ENCODE peak calls at places on chromosome 5, in four cellular contexts. W, O, K and C are unnamed samples.

GRCh38 chr5:53276825-53277224 is 167.3 kb upstream of the MOCS2 start:
- DNase-seq in W (no peak), O (no peak), K (no peak), C (no peak)

GRCh38 chr5:113340537-113340936 is 94.3 kb downstream of the TSSK1B start:
- DNase-seq in W (peak; percentile 46), O (no peak), K (peak; percentile 11), C (no peak)

GRCh38 chr5:128927644-128928043 is 37.6 kb upstream of the SLC27A6 start:
- DNase-seq in W (no peak), O (no peak), K (no peak), C (no peak)

GRCh38 chr5:67205981-67206380 is 9.4 kb upstream of the CD180 start:
- DNase-seq in W (no peak), O (no peak), K (no peak), C (no peak)

GRCh38 chr5:90932052-90932699 is 373.6 kb downstream of the ADGRV1 start:
- DNase-seq in W (peak; percentile 87), O (peak; percentile 83), K (peak; percentile 77), C (peak; percentile 22)

GRCh38 chr5:148063861-148064260 is at the start of gene SPINK5:
- DNase-seq in W (no peak), O (no peak), K (no peak), C (no peak)

GRCh38 chr5:157718529-157718928 is 12.7 kb upstream of the THG1L start:
- DNase-seq in W (peak; percentile 47), O (peak; percentile 56), K (peak; percentile 61), C (peak; percentile 70)

GRCh38 chr5:100614308-100614707 is 79.1 kb downstream of the FAM174A start:
- DNase-seq in W (no peak), O (no peak), K (no peak), C (no peak)

GRCh38 chr5:108315829-108316228 is 66.1 kb downstream of the FBXL17 start:
- DNase-seq in W (no peak), O (no peak), K (no peak), C (no peak)

GRCh38 chr5:16550316-16550952 is 66.4 kb downstream of the RETREG1 start:
- DNase-seq in W (peak; percentile 78), O (peak; percentile 64), K (peak; percentile 44), C (peak; percentile 70)

GRCh38 chr5:37871023-37871815 is 31.4 kb upstream of the GDNF start:
- DNase-seq in W (no peak), O (no peak), K (no peak), C (no peak)

GRCh38 chr5:148445578-148445977 is 61.8 kb downstream of the FBXO38 start:
- DNase-seq in W (no peak), O (no peak), K (no peak), C (no peak)

GRCh38 chr5:79707535-79707934 is 17.9 kb downstream of the CMYA5 start:
- DNase-seq in W (no peak), O (no peak), K (no peak), C (no peak)

GRCh38 chr5:146699729-146700430 is 178.7 kb downstream of the PPP2R2B start:
- DNase-seq in W (no peak), O (no peak), K (no peak), C (no peak)

GRCh38 chr5:150001660-150002493 is 1.3 kb downstream of the HMGXB3 start:
- DNase-seq in W (peak; percentile 78), O (peak; percentile 76), K (peak; percentile 78), C (peak; percentile 88)

GRCh38 chr5:90962481-90962880 is 403.9 kb downstream of the ADGRV1 start:
- DNase-seq in W (no peak), O (no peak), K (no peak), C (no peak)

GRCh38 chr5:159459951-159460538 is 129.8 kb upstream of the IL12B start:
- DNase-seq in W (no peak), O (no peak), K (no peak), C (no peak)

GRCh38 chr5:80483636-80484232 is 4.2 kb upstream of the FAM151B start:
- DNase-seq in W (no peak), O (no peak), K (no peak), C (no peak)

GRCh38 chr5:141430332-141431113 is at the start of gene PCDHGA12:
- DNase-seq in W (peak; percentile 42), O (no peak), K (no peak), C (peak; percentile 76)

GRCh38 chr5:25006734-25007133 is 362.0 kb upstream of the CDH10 start:
- DNase-seq in W (peak; percentile 76), O (peak; percentile 44), K (no peak), C (no peak)

GRCh38 chr5:42570946-42571625 is 147.8 kb downstream of the GHR start:
- DNase-seq in W (no peak), O (no peak), K (no peak), C (no peak)

GRCh38 chr5:101176605-101177004 is 273.5 kb upstream of the ST8SIA4 start:
- DNase-seq in W (no peak), O (no peak), K (no peak), C (peak; percentile 1)

GRCh38 chr5:93304391-93304790 is 276.6 kb downstream of the NR2F1-AS1 start:
- DNase-seq in W (no peak), O (no peak), K (no peak), C (no peak)

GRCh38 chr5:135024956-135025729 is 8.9 kb downstream of the PITX1 start:
- DNase-seq in W (no peak), O (no peak), K (no peak), C (no peak)

GRCh38 chr5:141490771-141491170 is 1.9 kb downstream of the PCDHGC5 start:
- DNase-seq in W (no peak), O (no peak), K (no peak), C (no peak)

GRCh38 chr5:54832066-54832465 is 153.3 kb downstream of the ESM1 start:
- DNase-seq in W (no peak), O (no peak), K (no peak), C (no peak)

GRCh38 chr5:36382890-36383289 is 81.2 kb upstream of the RANBP3L start:
- DNase-seq in W (no peak), O (no peak), K (no peak), C (no peak)

GRCh38 chr5:36377192-36377591 is 75.5 kb upstream of the RANBP3L start:
- DNase-seq in W (no peak), O (no peak), K (no peak), C (no peak)

GRCh38 chr5:36374275-36374862 is 72.7 kb upstream of the RANBP3L start:
- DNase-seq in W (no peak), O (no peak), K (no peak), C (no peak)

GRCh38 chr5:36373527-36374086 is 71.9 kb upstream of the RANBP3L start:
- DNase-seq in W (no peak), O (peak; percentile 64), K (no peak), C (no peak)

DNA sequence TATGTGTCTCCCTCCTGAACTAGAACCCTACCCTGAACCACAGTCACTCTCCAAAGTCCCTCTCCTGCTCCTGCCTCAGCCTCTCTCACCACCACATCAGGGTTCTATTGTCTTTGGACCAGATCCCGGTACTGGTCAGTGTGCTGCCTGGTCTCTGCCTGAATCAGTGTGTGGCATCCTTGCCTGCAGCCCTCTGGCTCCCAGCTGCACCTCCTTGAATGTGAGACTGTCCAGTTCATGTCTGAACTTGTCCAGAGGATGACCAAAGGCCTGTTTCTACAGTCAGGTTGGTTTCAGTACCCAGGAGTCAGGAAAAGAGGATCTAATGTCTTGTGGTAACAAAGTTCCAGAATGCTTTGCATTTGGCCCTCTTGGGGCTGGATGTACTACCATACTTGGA is 76.8 kb upstream of the RANBP3L start:
- DNase-seq in W (no peak), O (no peak), K (no peak), C (no peak)
- TF ChIP-seq EZH2phosphoT487 in W (no peak), O (no peak), K (no peak), C (no peak)

GRCh38 chr5:74642543-74642863 is 2.0 kb upstream of the ENC1 start:
- DNase-seq in W (no peak), O (no peak), K (no peak), C (no peak)
- H3K4me3 ChIP-seq in W (peak overlapping the region; percentile 99), O (no peak overlapping the region), K (no peak overlapping the region), C (no peak overlapping the region)

GRCh38 chr5:446864-447263 is 3.9 kb downstream of the EXOC3 start:
- DNase-seq in W (peak; percentile 76), O (peak; percentile 63), K (peak; percentile 58), C (peak; percentile 68)
- H4K20me1 ChIP-seq in W (peaks cover 7% of the 10 kb centered on the region), O (peaks cover 5% of the 10 kb centered on the region), K (no peaks in the 10 kb centered on the region), C (no peaks in the 10 kb centered on the region)

DNA sequence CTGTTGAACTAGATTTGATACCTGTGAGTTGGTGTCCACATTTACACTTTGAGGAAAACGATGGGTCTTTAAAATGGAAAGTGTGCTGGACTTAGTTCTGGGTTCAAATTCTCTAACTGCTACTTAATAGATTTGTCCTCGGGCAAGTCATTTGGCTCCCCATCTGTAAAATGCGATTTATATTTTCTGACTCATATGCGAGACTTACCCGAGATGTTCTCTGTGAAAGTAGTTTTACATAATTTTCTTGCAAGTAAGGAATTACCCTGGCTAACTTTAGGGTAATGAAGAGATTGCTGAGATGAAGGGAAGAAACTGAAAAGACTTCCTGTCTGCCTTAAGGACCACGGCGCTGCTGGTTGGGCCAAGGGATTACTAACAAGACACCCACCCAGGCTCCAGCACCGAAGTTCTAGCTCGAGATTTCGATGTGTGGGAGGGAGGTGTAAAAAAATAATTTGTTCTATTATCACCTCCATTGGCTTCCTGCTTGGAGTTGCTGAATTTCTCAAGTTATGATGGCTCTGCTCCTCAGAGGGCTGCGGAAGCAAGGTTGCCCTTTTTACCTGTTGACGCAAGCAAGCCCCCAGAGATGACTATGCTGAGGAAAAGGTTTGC is 24.1 kb downstream of the PCSK1 start:
- DNase-seq in W (no peak), O (no peak), K (no peak), C (no peak)
- TF ChIP-seq EZH2phosphoT487 in W (no peak), O (no peak), K (no peak), C (no peak)

GRCh38 chr5:671459-672328 is 21.5 kb downstream of the TPPP start:
- DNase-seq in W (peak; percentile 87), O (peak; percentile 86), K (peak; percentile 92), C (peak; percentile 49)
- H3K4me3 ChIP-seq in W (no peak overlapping the region), O (no peak overlapping the region), K (peak overlapping the region; percentile 28), C (no peak overlapping the region)

GRCh38 chr5:121377446-121377845 is 474.2 kb upstream of the FTMT start:
- DNase-seq in W (no peak), O (no peak), K (no peak), C (no peak)
- H4K20me1 ChIP-seq in W (no peaks in the 10 kb centered on the region), O (no peaks in the 10 kb centered on the region), K (no peaks in the 10 kb centered on the region), C (no peaks in the 10 kb centered on the region)

GRCh38 chr5:176731506-176732192 is 78.7 kb upstream of the UNC5A start:
- DNase-seq in W (no peak), O (no peak), K (no peak), C (no peak)
- TF ChIP-seq EZH2phosphoT487 in W (no peak), O (no peak), K (no peak), C (no peak)

GRCh38 chr5:111223086-111223789 is 946 bp upstream of the CAMK4 start:
- DNase-seq in W (no peak), O (peak; percentile 6), K (no peak), C (no peak)
- H3K4me3 ChIP-seq in W (peak overlapping the region; percentile 89), O (peak overlapping the region; percentile 78), K (peak overlapping the region; percentile 86), C (peak overlapping the region; percentile 75)

GRCh38 chr5:57939771-57940170 is 457.2 kb upstream of the ACTBL2 start:
- DNase-seq in W (no peak), O (no peak), K (no peak), C (no peak)
- H4K20me1 ChIP-seq in W (no peaks in the 10 kb centered on the region), O (no peaks in the 10 kb centered on the region), K (no peaks in the 10 kb centered on the region), C (no peaks in the 10 kb centered on the region)